ENCODE peak calls at places on chromosomes 16 and 17, in ten cellular contexts. A is stimulated activated naive CD8-positive, alpha-beta T cell treated with anti-CD3 and anti-CD28 coated beads, Interleukin-15, amount 100 ng/mL, for 72 hours; H is Peyer's patch; L is psoas muscle; J is CD8-positive, alpha-beta T cell; I is NCI-H1436 treated with DMSO at 0.1 percent for 48 hours; Z is HFFc6; T is T-helper 17 cell; M is epithelial cell of proximal tubule; E is aorta. W is an unnamed sample.

GRCh38 chr17:79574108-79574507 is 36.7 kb downstream of the RBFOX3 start:
- DNase-seq in A (no peak), I (no peak), H (no peak), M (no peak), Z (no peak), T (no peak), E (peak), L (no peak), J (no peak), W (no peak)

GRCh38 chr17:79812969-79813825 is 16.3 kb upstream of the CBX8 start:
- DNase-seq in T (no peak), A (no peak), E (no peak), M (no peak), J (no peak), H (no peak), I (no peak), L (no peak), Z (no peak), W (no peak)

GRCh38 chr17:31390748-31391495 is 553 bp upstream of the RAB11FIP4 start:
- DNase-seq in J (no peak), E (peak), A (no peak), H (peak), T (no peak), I (no peak), M (no peak), Z (no peak), L (no peak), W (no peak)

GRCh38 chr17:28166478-28166877 is 124.0 kb downstream of the NLK start:
- DNase-seq in Z (no peak), E (no peak), J (no peak), T (no peak), M (no peak), A (no peak), I (no peak), L (no peak), H (no peak), W (no peak)

GRCh38 chr17:3918372-3919122 is 2.3 kb upstream of the P2RX1 start:
- DNase-seq in T (no peak), L (no peak), M (no peak), Z (no peak), J (no peak), E (no peak), A (no peak), I (no peak), H (no peak), W (no peak)

GRCh38 chr17:10149573-10150399 is 48.6 kb downstream of the GAS7 start:
- DNase-seq in H (no peak), M (no peak), Z (peak), L (no peak), T (no peak), E (no peak), A (peak), I (no peak), J (peak), W (no peak)

GRCh38 chr17:50264263-50265113 is 9.8 kb upstream of the TMEM92 start:
- DNase-seq in L (no peak), T (no peak), H (peak), A (no peak), M (no peak), Z (peak), J (no peak), E (peak), I (no peak), W (no peak)

GRCh38 chr16:2056077-2056476 is 8.3 kb downstream of the TSC2 start:
- DNase-seq in L (no peak), M (no peak), H (no peak), I (no peak), E (no peak), Z (no peak), J (no peak), T (no peak), A (no peak), W (no peak)

GRCh38 chr17:596763-597644 is 117.6 kb downstream of the VPS53 start:
- DNase-seq in H (no peak), J (no peak), A (no peak), M (peak), I (no peak), T (no peak), E (no peak), Z (peak), L (no peak), W (no peak)

GRCh38 chr16:407253-407652 is 5.6 kb downstream of the DECR2 start:
- DNase-seq in J (no peak), L (no peak), A (no peak), Z (no peak), T (no peak), M (no peak), E (no peak), H (no peak), I (no peak), W (no peak)

GRCh38 chr17:14737984-14738651 is 437.2 kb downstream of the HS3ST3B1 start:
- DNase-seq in H (peak), A (no peak), I (no peak), T (no peak), M (peak), L (peak), Z (peak), J (no peak), E (peak), W (no peak)

GRCh38 chr17:13813347-13814240 is 211.9 kb upstream of the HS3ST3A1 start:
- DNase-seq in Z (no peak), T (no peak), H (no peak), I (no peak), J (no peak), E (no peak), L (no peak), M (no peak), A (no peak), W (no peak)

GRCh38 chr17:43645450-43645764 is 16.3 kb downstream of the MEOX1 start:
- DNase-seq in Z (no peak), E (no peak), J (no peak), A (no peak), L (no peak), T (no peak), I (no peak), H (no peak), M (no peak), W (no peak)

GRCh38 chr17:39582658-39583057 is 25.1 kb downstream of the NEUROD2 start:
- DNase-seq in A (no peak), H (no peak), T (no peak), M (no peak), E (no peak), J (no peak), L (no peak), Z (no peak), I (no peak), W (no peak)

GRCh38 chr17:30323262-30323894 is 10.5 kb downstream of the TMIGD1 start:
- DNase-seq in M (no peak), J (peak), E (no peak), Z (no peak), T (peak), H (peak), L (no peak), A (no peak), I (no peak), W (no peak)

GRCh38 chr16:2724816-2725348 is 4.9 kb upstream of the PRSS27 start:
- DNase-seq in J (no peak), Z (no peak), T (no peak), I (no peak), A (no peak), H (no peak), L (no peak), M (no peak), E (no peak), W (no peak)

GRCh38 chr16:75116081-75116910 is at the start of gene LDHD:
- DNase-seq in T (no peak), Z (peak), M (no peak), A (no peak), I (no peak), H (peak), E (peak), J (no peak), L (peak), W (peak)

GRCh38 chr17:7176870-7177209 is 2.3 kb downstream of the ASGR1 start:
- DNase-seq in A (no peak), Z (no peak), T (no peak), E (no peak), M (no peak), J (no peak), L (no peak), I (no peak), H (no peak), W (no peak)

GRCh38 chr17:27346228-27346899 is 52.5 kb downstream of the WSB1 start:
- DNase-seq in I (no peak), T (no peak), L (no peak), E (peak), Z (no peak), M (no peak), J (no peak), A (no peak), H (no peak), W (no peak)

GRCh38 chr16:49547448-49547847 is 173.8 kb downstream of the C16orf78 start:
- DNase-seq in M (no peak), H (no peak), L (no peak), A (no peak), E (no peak), T (no peak), J (no peak), I (peak), Z (no peak), W (no peak)

GRCh38 chr16:58518083-58518979 is 3.0 kb downstream of the SETD6 start:
- DNase-seq in J (no peak), L (no peak), M (no peak), Z (no peak), E (no peak), A (no peak), H (no peak), T (no peak), I (no peak), W (no peak)

GRCh38 chr17:69012895-69013805 is 47.6 kb downstream of the ABCA9 start:
- DNase-seq in A (no peak), J (no peak), H (no peak), E (no peak), M (peak), L (no peak), Z (no peak), T (no peak), I (no peak), W (no peak)

GRCh38 chr17:21209511-21210175 is 4.3 kb downstream of the TMEM11 start:
- DNase-seq in M (no peak), J (no peak), H (peak), T (no peak), A (no peak), L (peak), Z (no peak), E (no peak), I (no peak), W (peak)

GRCh38 chr16:22141746-22142145 is 20.6 kb upstream of the SDR42E2 start:
- DNase-seq in E (no peak), L (no peak), T (no peak), I (no peak), A (no peak), M (no peak), Z (peak), J (no peak), H (no peak), W (peak)

W was measured in mucosa of descending colon.